ENCODE peak calls at places on chromosomes 7 and 10, in six cellular contexts. M, S, N, D, W and K are unnamed samples.

GRCh38 chr7:150453892-150454291 is 3.5 kb downstream of the GIMAP8 start:
- DNase-seq in M (no peak), D (no peak), W (no peak), N (no peak), S (no peak), K (no peak)

GRCh38 chr10:102869290-102870198 is at the start of gene AS3MT:
- DNase-seq in W (no peak), M (peak), N (peak), S (no peak), D (peak), K (no peak)

GRCh38 chr7:138948403-138948802 is 32.8 kb downstream of the KIAA1549 start:
- DNase-seq in W (no peak), M (no peak), N (no peak), S (no peak), D (no peak), K (no peak)

GRCh38 chr10:86868353-86868752 is 89.1 kb downstream of the MMRN2 start:
- DNase-seq in S (no peak), W (no peak), D (no peak), M (no peak), N (no peak), K (no peak)

GRCh38 chr10:17878896-17879295 is 69.7 kb downstream of the MRC1 start:
- DNase-seq in S (no peak), M (no peak), N (no peak), W (no peak), D (no peak), K (no peak)

GRCh38 chr7:110839866-110840265 is 251.1 kb upstream of the LRRN3 start:
- DNase-seq in S (no peak), W (no peak), D (no peak), N (no peak), M (no peak), K (no peak)

GRCh38 chr7:122710951-122711350 is 8.2 kb upstream of the RNF148 start:
- DNase-seq in M (no peak), W (no peak), D (no peak), S (no peak), N (no peak), K (no peak)

GRCh38 chr7:116503835-116504234 is 4.3 kb downstream of the CAV2 start:
- DNase-seq in N (no peak), D (no peak), S (no peak), W (no peak), M (no peak), K (no peak)

GRCh38 chr7:114141415-114141814 is 222.6 kb upstream of the PPP1R3A start:
- DNase-seq in W (no peak), N (no peak), D (no peak), M (peak), S (no peak), K (no peak)

GRCh38 chr10:122336961-122337360 is 37.5 kb upstream of the PLEKHA1 start:
- DNase-seq in N (no peak), W (no peak), D (no peak), M (peak), S (no peak), K (no peak)

GRCh38 chr7:36736827-36737211 is 12.5 kb upstream of the AOAH start:
- DNase-seq in S (no peak), W (no peak), M (no peak), N (no peak), D (no peak), K (no peak)

GRCh38 chr7:484365-485101 is 35.1 kb downstream of the PDGFA start:
- DNase-seq in W (no peak), M (no peak), S (no peak), N (no peak), D (peak), K (no peak)

GRCh38 chr7:128408709-128409434 is 910 bp downstream of the IMPDH1 start:
- DNase-seq in M (peak), S (no peak), D (no peak), W (no peak), N (no peak), K (no peak)

GRCh38 chr10:78838141-78838540 is 230.6 kb upstream of the ZMIZ1 start:
- DNase-seq in M (no peak), S (no peak), W (no peak), N (no peak), D (no peak), K (no peak)

GRCh38 chr10:71396714-71397339 is at the start of gene CDH23:
- DNase-seq in D (no peak), M (no peak), N (no peak), W (no peak), S (no peak), K (no peak)

GRCh38 chr7:122885583-122886356 is 490 bp downstream of the CADPS2 start:
- DNase-seq in S (no peak), N (peak), D (peak), M (peak), W (no peak), K (peak)

GRCh38 chr10:103837370-103838094 is 17.8 kb downstream of the SH3PXD2A start:
- DNase-seq in D (no peak), N (no peak), S (no peak), W (no peak), M (no peak), K (peak)